ENCODE peak calls at places on chromosomes 16 and 17, in eight cellular contexts. O, M, S, R, T, N, P and W are unnamed samples.

GRCh38 chr16:30473231-30474061 is 904 bp downstream of the ITGAL start:
- DNase-seq in T (peak), M (no peak), S (no peak), R (no peak), P (peak), O (no peak), N (no peak), W (no peak)

GRCh38 chr17:30091166-30091670 is 25.4 kb upstream of the NSRP1 start:
- DNase-seq in M (no peak), S (no peak), N (no peak), P (no peak), O (no peak), R (no peak), T (no peak), W (no peak)

GRCh38 chr16:14193316-14193871 is 122.3 kb downstream of the MRTFB start:
- DNase-seq in R (no peak), N (no peak), P (peak), M (no peak), O (no peak), T (peak), S (no peak), W (no peak)

GRCh38 chr17:21194688-21195087 is 19.3 kb downstream of the TMEM11 start:
- DNase-seq in O (peak), R (no peak), M (peak), N (peak), S (peak), P (no peak), T (no peak), W (no peak)

GRCh38 chr16:84641643-84642358 is 6.5 kb upstream of the KLHL36 start:
- DNase-seq in R (no peak), S (no peak), P (no peak), M (no peak), N (no peak), O (no peak), T (no peak), W (no peak)

GRCh38 chr17:69534235-69534621 is 119.7 kb downstream of the MAP2K6 start:
- DNase-seq in R (no peak), S (no peak), T (no peak), M (no peak), P (peak), O (no peak), N (no peak), W (no peak)

GRCh38 chr16:81204794-81205680 is 33.5 kb upstream of the BCO1 start:
- DNase-seq in N (peak), O (no peak), T (peak), M (peak), R (peak), P (peak), S (peak), W (no peak)

GRCh38 chr17:12592941-12593340 is 72.7 kb upstream of the MYOCD start:
- DNase-seq in T (no peak), R (no peak), M (peak), O (no peak), N (no peak), S (no peak), P (no peak), W (no peak)

GRCh38 chr16:5979905-5980550 is 882.4 kb upstream of the EEF2KMT start:
- DNase-seq in M (no peak), N (no peak), T (no peak), R (no peak), S (no peak), O (no peak), P (peak), W (no peak)

DNA sequence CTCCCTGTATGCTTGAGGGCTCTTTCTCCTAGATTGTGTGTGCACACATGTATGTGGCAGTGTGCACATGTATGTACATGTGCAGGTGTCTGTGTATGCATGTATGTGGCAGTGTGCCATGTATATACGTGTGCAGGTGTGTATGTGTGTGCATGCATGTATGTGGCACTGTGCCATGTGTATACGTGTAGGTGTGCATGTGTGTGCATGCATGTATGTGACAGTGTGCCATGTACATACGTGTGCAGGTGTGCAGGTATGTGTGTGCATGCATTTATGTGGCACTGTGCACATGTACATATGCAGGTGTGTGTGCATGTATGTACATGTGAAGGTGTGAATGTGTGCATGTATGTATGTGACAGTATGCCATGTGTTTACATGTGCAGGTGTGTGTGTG is 43.9 kb upstream of the BHLHA9 start:
- DNase-seq in T (no peak), N (no peak), O (no peak), R (no peak), S (no peak), M (no peak), P (no peak), W (no peak)
- H3K4me3 ChIP-seq in T (no peak), N (no peak), O (no peak), R (no peak), S (no peak), M (no peak), P (no peak), W (no peak)

GRCh38 chr17:7217113-7217987 is 2.3 kb downstream of the DLG4 start:
- DNase-seq in P (peak), N (peak), M (peak), S (no peak), T (no peak), R (peak), O (peak), W (no peak)

GRCh38 chr17:7216242-7217112 is 3.2 kb downstream of the DLG4 start:
- DNase-seq in S (no peak), O (no peak), M (no peak), P (no peak), R (no peak), T (no peak), N (peak), W (no peak)

GRCh38 chr17:7218774-7219173 is 862 bp downstream of the DLG4 start:
- DNase-seq in P (no peak), S (no peak), N (no peak), T (no peak), R (no peak), O (no peak), M (no peak), W (no peak)

GRCh38 chr17:7219434-7219811 is 213 bp downstream of the DLG4 start:
- DNase-seq in S (no peak), N (no peak), P (no peak), O (no peak), M (no peak), R (no peak), T (no peak), W (no peak)

GRCh38 chr17:7218166-7218565 is 1.5 kb downstream of the DLG4 start:
- DNase-seq in R (peak), M (no peak), S (no peak), P (no peak), T (no peak), N (no peak), O (no peak), W (no peak)
- H3K4me3 ChIP-seq in R (peak), M (no peak), S (peak), P (no peak), T (no peak), N (peak), O (peak), W (no peak)

GRCh38 chr16:17364319-17365210 is 106.2 kb downstream of the XYLT1 start:
- DNase-seq in M (peak), S (peak), R (no peak), P (no peak), N (peak), O (no peak), T (no peak), W (no peak)
- H3K4me3 ChIP-seq in M (no peak), S (no peak), R (no peak), P (no peak), N (peak), O (no peak), T (no peak), W (no peak)

DNA sequence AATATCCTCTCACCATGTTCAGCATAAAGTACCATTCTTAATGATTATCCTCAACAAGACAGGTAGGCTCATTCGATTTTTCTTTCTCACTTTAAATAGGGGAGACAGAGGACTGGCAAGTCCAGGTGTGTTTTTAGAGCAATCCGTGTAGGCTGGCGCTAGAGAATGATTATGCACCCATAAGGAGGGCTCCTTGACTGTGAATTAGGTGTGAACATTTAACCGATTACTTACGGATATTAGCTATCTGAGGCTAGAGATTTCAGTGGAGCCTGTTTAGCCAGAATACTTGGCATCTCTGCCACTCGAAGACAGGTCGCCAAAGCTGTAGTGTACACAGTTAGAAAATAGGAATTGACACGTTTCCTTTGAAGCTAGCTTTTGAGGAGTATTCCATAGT is 1.9 kb downstream of the SEC14L1 start:
- DNase-seq in M (no peak), R (no peak), T (no peak), P (no peak), O (no peak), S (no peak), N (no peak), W (no peak)
- H3K4me3 ChIP-seq in M (peak), R (no peak), T (peak), P (no peak), O (peak), S (peak), N (peak), W (no peak)

DNA sequence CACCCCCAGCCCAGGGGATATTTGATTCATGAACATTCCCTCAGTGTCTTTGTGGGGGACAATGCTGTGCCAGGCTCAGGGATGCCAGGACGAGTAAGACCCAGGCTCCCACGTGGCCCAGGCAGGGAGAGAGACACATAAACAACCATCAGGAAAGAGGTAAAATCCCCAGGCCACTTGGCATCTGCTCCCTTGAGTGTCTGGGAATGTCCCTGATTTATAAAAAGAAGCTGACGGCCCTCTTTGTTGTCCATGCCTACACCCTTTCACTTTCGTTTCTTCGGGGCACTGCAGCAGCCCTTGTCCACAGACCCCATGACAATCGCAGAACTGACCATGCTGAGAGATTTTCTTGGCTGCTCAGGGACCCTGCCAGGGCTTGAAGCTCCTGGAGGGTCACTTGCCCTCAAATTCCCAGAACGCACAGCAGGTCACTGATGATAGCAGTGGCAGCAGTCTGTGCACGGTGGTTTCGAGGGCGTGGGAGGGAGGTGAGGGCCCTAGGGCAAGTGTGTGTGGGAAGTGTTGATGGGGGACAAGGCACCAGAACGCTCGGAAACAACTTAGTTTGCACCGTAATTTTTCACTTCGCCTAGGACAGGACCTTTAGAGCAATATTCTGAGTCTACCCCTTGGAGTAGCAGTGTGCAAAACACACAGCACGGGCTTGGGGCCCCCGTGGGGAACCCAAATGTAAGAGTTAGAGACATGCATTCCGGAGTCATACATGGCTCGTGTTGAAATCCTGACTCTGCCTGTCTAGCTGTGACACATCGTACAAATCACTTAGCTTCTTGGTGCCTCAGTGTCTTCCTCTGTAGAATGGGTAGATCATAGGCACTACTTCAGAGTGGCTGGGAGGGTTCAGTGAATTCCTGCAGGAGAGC is 4.7 kb downstream of the NOD2 start:
- DNase-seq in T (peak), S (no peak), O (no peak), R (no peak), N (peak), M (peak), P (peak), W (peak)
- H3K4me3 ChIP-seq in T (peak), S (peak), O (peak), R (no peak), N (peak), M (peak), P (no peak), W (peak)

DNA sequence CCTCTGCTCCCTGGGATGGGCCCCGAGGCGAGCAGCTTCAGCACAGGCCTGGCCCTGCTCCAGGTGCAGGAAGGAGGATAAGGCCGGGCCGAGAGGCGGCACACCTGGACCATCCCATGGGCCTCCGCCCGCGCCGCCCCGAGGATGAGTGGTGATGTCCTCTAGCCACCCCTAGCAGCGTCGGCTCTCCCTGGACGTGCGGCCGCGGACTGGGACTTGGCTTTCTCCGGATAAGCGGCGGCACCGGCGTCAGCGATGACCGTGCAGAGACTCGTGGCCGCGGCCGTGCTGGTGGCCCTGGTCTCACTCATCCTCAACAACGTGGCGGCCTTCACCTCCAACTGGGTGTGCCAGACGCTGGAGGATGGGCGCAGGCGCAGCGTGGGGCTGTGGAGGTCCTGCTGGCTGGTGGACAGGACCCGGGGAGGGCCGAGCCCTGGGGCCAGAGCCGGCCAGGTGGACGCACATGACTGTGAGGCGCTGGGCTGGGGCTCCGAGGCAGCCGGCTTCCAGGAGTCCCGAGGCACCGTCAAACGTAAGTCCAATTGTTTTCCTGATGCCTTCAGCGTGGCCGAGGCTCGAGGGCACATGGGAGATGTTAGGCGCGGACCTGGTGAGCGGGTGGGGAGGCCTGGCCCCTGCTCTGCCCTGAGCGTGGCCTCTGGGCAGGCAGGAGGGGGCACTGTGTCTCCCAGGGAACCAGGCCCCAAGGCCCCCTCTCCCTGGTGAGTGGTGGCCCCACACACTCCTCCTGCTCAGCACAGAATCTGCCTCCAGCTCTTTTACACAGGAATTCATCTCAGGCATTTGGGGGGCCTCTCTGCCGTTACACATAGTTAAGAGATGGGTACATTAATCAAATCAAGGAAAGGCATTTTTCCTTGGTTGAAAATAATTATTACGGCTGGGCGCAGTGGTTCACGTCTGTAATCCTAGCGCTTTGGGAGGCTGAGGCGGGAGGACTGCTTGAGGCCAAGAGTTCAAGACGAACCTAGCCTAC is 855 bp downstream of the TMEM204 start:
- DNase-seq in M (no peak), T (no peak), R (no peak), O (no peak), S (no peak), P (peak), N (peak), W (peak)
- H3K4me3 ChIP-seq in M (peak), T (no peak), R (no peak), O (peak), S (peak), P (no peak), N (peak), W (peak)

GRCh38 chr17:74466111-74466784 is at the start of gene CD300A:
- DNase-seq in P (peak), T (peak), N (no peak), S (no peak), R (no peak), O (peak), M (no peak), W (no peak)
- H3K4me3 ChIP-seq in P (peak), T (peak), N (no peak), S (no peak), R (no peak), O (peak), M (no peak), W (no peak)

DNA sequence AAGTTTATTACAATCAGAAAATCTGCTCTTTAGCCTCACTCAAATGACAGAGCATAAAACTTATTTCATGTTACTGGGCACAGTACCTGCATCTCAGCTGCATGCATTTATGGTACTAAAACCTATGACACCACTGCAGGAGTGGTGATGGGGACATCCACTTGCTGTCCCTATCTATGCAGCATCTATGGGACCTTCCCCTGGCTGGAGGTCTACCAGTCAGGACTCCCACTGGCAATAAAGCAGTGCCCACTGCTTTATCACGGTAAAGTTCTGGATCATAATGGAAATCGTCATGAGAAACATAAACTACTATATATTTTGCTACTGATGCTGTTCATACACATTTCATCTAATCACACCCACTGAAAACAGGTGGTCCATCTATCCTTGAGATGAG is 26.2 kb downstream of the NSMCE1 start:
- DNase-seq in T (no peak), M (no peak), S (no peak), P (no peak), R (no peak), O (no peak), N (no peak), W (peak)
- H3K4me3 ChIP-seq in T (no peak), M (peak), S (peak), P (no peak), R (no peak), O (peak), N (no peak), W (no peak)

DNA sequence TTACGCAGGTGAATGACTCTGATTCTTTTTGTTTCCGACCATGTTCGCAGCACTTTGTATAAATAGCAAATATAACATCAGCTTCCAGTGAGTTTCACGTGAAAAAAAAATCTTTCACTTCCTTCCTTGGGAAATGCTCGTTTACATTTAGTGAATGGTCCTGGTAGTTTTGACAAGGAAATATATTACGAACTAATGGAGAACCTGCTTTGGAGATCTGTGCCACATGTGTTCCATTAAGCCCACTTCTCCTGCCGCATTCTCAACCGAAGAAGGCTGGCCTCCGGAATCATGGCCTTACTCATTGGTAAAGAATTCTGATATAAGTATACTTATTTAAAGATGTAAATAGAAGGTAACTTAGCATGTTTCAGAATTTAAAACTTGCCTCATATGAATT is 3.6 kb downstream of the CRAMP1 start:
- DNase-seq in P (no peak), R (no peak), O (no peak), M (peak), N (peak), T (no peak), S (peak), W (no peak)
- H3K4me3 ChIP-seq in P (no peak), R (peak), O (peak), M (peak), N (peak), T (no peak), S (peak), W (no peak)

GRCh38 chr16:67935402-67936123 is 1.1 kb downstream of the PSMB10 start:
- DNase-seq in N (peak), O (peak), M (peak), P (peak), R (peak), T (peak), S (peak), W (peak)
- H3K4me3 ChIP-seq in N (peak), O (peak), M (peak), P (peak), R (peak), T (peak), S (peak), W (peak)